ENCODE peak calls at places on chromosomes 2 and 18, in six cellular contexts. One of them, this sample, is unnamed.

GRCh38 chr2:207149253-207150213 is 16.2 kb downstream of the KLF7 start:
- DNase-seq in H9: no peak
- DNase-seq in mesenchymal stem cell: no peak
- DNase-seq in neuronal stem cell: no peak
- DNase-seq in H1: no peak
- DNase-seq in IMR-90: peak; percentile 50
- DNase-seq in this sample: no peak

GRCh38 chr2:53520630-53520940 is 247.0 kb upstream of the CHAC2 start:
- DNase-seq in H1: no peak
- DNase-seq in mesenchymal stem cell: no peak
- DNase-seq in IMR-90: no peak
- DNase-seq in neuronal stem cell: peak; percentile 41
- DNase-seq in H9: peak; percentile 30
- DNase-seq in this sample: no peak

GRCh38 chr2:181656450-181657261 is at the start of gene CERKL:
- DNase-seq in H9: peak; percentile 90
- DNase-seq in mesenchymal stem cell: peak; percentile 23
- DNase-seq in H1: peak; percentile 66
- DNase-seq in IMR-90: peak; percentile 2
- DNase-seq in neuronal stem cell: peak; percentile 51
- DNase-seq in this sample: peak; percentile 27

GRCh38 chr2:235765181-235765820 is 271.5 kb downstream of the AGAP1 start:
- DNase-seq in H1: no peak
- DNase-seq in mesenchymal stem cell: peak; percentile 82
- DNase-seq in H9: no peak
- DNase-seq in neuronal stem cell: no peak
- DNase-seq in IMR-90: peak; percentile 73
- DNase-seq in this sample: no peak

GRCh38 chr2:66481100-66481549 is 46.2 kb downstream of the MEIS1 start:
- DNase-seq in mesenchymal stem cell: peak; percentile 89
- DNase-seq in H9: peak; percentile 32
- DNase-seq in IMR-90: peak; percentile 84
- DNase-seq in neuronal stem cell: peak; percentile 42
- DNase-seq in H1: peak; percentile 15
- DNase-seq in this sample: peak; percentile 55

GRCh38 chr18:21703241-21703820 is 1.2 kb downstream of the ABHD3 start:
- DNase-seq in H9: peak; percentile 34
- DNase-seq in H1: no peak
- DNase-seq in IMR-90: peak; percentile 51
- DNase-seq in neuronal stem cell: peak; percentile 14
- DNase-seq in mesenchymal stem cell: peak; percentile 3
- DNase-seq in this sample: peak; percentile 53

GRCh38 chr18:62325806-62326645 is 916 bp downstream of the TNFRSF11A start:
- DNase-seq in neuronal stem cell: no peak
- DNase-seq in IMR-90: peak; percentile 2
- DNase-seq in H1: no peak
- DNase-seq in mesenchymal stem cell: peak; percentile 26
- DNase-seq in H9: no peak
- DNase-seq in this sample: peak; percentile 76

GRCh38 chr18:56702946-56703345 is 51.8 kb downstream of the WDR7 start:
- DNase-seq in neuronal stem cell: peak; percentile 21
- DNase-seq in H9: no peak
- DNase-seq in mesenchymal stem cell: peak; percentile 44
- DNase-seq in IMR-90: peak; percentile 50
- DNase-seq in H1: no peak
- DNase-seq in this sample: no peak

GRCh38 chr2:207202645-207203044 is 36.9 kb upstream of the KLF7 start:
- DNase-seq in IMR-90: peak; percentile 53
- DNase-seq in neuronal stem cell: peak; percentile 73
- DNase-seq in mesenchymal stem cell: peak; percentile 56
- DNase-seq in H9: peak; percentile 49
- DNase-seq in H1: no peak
- DNase-seq in this sample: peak; percentile 55

GRCh38 chr18:902179-902718 is 2.4 kb upstream of the ADCYAP1 start:
- DNase-seq in IMR-90: no peak
- DNase-seq in neuronal stem cell: no peak
- DNase-seq in H9: no peak
- DNase-seq in H1: no peak
- DNase-seq in mesenchymal stem cell: peak; percentile 27
- DNase-seq in this sample: no peak

GRCh38 chr2:231370749-231371429 is 24.6 kb upstream of the B3GNT7 start:
- DNase-seq in H1: no peak
- DNase-seq in H9: peak; percentile 89
- DNase-seq in mesenchymal stem cell: no peak
- DNase-seq in IMR-90: no peak
- DNase-seq in neuronal stem cell: no peak
- DNase-seq in this sample: peak; percentile 57

GRCh38 chr2:10554961-10555809 is 107.1 kb upstream of the ODC1 start:
- DNase-seq in H9: no peak
- DNase-seq in neuronal stem cell: no peak
- DNase-seq in mesenchymal stem cell: no peak
- DNase-seq in IMR-90: no peak
- DNase-seq in H1: no peak
- DNase-seq in this sample: no peak

GRCh38 chr2:101619191-101619591 is 78.3 kb upstream of the MAP4K4 start:
- DNase-seq in IMR-90: peak; percentile 48
- DNase-seq in neuronal stem cell: no peak
- DNase-seq in H9: no peak
- DNase-seq in H1: no peak
- DNase-seq in mesenchymal stem cell: no peak
- DNase-seq in this sample: no peak

GRCh38 chr2:176872406-176872805 is 340.2 kb upstream of the HNRNPA3 start:
- DNase-seq in mesenchymal stem cell: no peak
- DNase-seq in H1: peak; percentile 31
- DNase-seq in IMR-90: no peak
- DNase-seq in neuronal stem cell: no peak
- DNase-seq in H9: peak; percentile 41
- DNase-seq in this sample: peak; percentile 24

GRCh38 chr2:229408356-229408755 is 137.3 kb upstream of the PID1 start:
- DNase-seq in mesenchymal stem cell: peak; percentile 92
- DNase-seq in IMR-90: peak; percentile 91
- DNase-seq in H9: no peak
- DNase-seq in H1: no peak
- DNase-seq in neuronal stem cell: no peak
- DNase-seq in this sample: peak; percentile 95

GRCh38 chr18:3775996-3776395 is 326.0 kb downstream of the TGIF1 start:
- DNase-seq in mesenchymal stem cell: no peak
- DNase-seq in H1: no peak
- DNase-seq in IMR-90: no peak
- DNase-seq in neuronal stem cell: no peak
- DNase-seq in H9: no peak
- DNase-seq in this sample: peak; percentile 14

GRCh38 chr18:48938827-48939367 is 11.9 kb downstream of the SMAD7 start:
- DNase-seq in mesenchymal stem cell: peak; percentile 43
- DNase-seq in IMR-90: no peak
- DNase-seq in H1: no peak
- DNase-seq in neuronal stem cell: no peak
- DNase-seq in H9: no peak
- DNase-seq in this sample: no peak

GRCh38 chr2:237511421-237511820 is 24.4 kb downstream of the MLPH start:
- DNase-seq in H1: no peak
- DNase-seq in neuronal stem cell: no peak
- DNase-seq in IMR-90: peak; percentile 78
- DNase-seq in H9: no peak
- DNase-seq in mesenchymal stem cell: no peak
- DNase-seq in this sample: no peak

GRCh38 chr18:44887227-44887631 is 206.5 kb downstream of the SETBP1 start:
- DNase-seq in H9: no peak
- DNase-seq in mesenchymal stem cell: peak; percentile 62
- DNase-seq in IMR-90: peak; percentile 2
- DNase-seq in H1: no peak
- DNase-seq in neuronal stem cell: no peak
- DNase-seq in this sample: peak; percentile 15

DNA sequence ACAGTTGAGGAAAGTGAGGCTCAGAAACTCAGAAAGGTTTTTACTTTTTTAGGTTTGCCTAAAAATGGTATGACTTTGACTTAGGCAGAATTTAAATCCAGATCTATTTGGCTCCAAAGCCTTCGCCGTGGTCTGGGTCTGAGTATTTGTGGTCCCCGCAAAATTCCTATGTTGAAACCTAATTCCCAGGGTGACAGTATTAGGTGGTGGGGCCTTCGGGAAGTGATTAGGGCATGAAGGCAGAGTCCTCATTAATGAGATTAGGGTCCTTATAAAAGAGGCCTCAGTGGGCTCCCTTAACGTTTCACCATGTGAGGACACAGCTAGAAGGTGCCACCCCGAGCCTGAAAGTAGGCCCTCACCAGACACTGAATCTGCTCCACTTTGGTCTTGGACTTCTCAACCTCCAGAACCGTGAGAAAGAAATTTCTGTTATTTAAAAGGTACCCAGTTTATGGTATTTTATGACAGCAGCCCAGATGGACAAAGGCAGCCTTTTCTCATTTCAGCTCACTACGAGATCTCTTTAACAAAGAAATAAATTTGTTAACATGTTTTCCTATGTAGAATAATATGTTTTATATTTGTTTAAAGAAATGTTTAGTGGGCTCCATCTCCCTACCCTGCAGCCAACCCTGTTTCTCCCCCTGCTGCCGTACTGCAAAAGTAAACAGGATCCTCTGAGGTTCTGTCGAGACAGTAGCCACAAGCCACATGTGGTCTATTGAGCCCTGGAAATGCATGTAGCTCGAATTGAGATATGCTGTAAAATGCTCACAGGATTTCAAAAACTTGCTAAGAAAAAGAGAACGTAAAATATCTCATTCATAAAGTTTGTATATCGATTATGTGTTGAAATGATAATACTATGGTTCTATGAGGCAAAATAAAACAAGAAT is 80.6 kb downstream of the MOGAT1 start:
- DNase-seq in H1: no peak
- DNase-seq in IMR-90: no peak
- DNase-seq in neuronal stem cell: no peak
- DNase-seq in mesenchymal stem cell: peak; percentile 8
- DNase-seq in H9: no peak
- DNase-seq in this sample: no peak
- H4K8ac ChIP-seq in H1: no peak overlapping the region
- H4K8ac ChIP-seq in IMR-90: no peak overlapping the region
- H4K8ac ChIP-seq in neuronal stem cell: no peak overlapping the region
- H4K8ac ChIP-seq in mesenchymal stem cell: no peak overlapping the region
- H4K8ac ChIP-seq in H9: no peak overlapping the region
- H4K8ac ChIP-seq in this sample: no peak overlapping the region

DNA sequence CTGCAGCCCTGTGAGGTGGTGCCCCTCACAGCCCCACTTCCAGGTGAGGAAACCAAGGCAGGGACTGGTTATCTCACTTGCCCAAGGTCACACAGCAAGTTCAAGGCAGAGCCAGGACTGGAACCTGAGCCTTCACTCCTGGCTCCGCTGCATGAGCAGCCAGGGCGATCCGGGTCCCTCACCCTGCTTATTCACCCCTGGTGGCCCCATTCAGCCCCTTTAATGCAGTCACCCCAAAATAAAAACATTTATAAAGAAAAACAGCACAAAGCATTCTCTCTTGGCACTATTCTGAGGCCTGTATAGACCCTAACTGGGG is 57.3 kb downstream of the POLR1A start:
- DNase-seq in neuronal stem cell: no peak
- DNase-seq in H1: no peak
- DNase-seq in IMR-90: no peak
- DNase-seq in H9: peak; percentile 3
- DNase-seq in mesenchymal stem cell: no peak
- DNase-seq in this sample: no peak
- H3K14ac ChIP-seq in neuronal stem cell: no peak overlapping the region
- H3K14ac ChIP-seq in H1: no peak overlapping the region
- H3K14ac ChIP-seq in IMR-90: no peak overlapping the region
- H3K14ac ChIP-seq in H9: no peak overlapping the region
- H3K14ac ChIP-seq in mesenchymal stem cell: no peak overlapping the region
- H3K14ac ChIP-seq in this sample: no peak overlapping the region

GRCh38 chr2:45104429-45104828 is 95.2 kb upstream of the SIX2 start:
- DNase-seq in H9: no peak
- DNase-seq in neuronal stem cell: no peak
- DNase-seq in H1: no peak
- DNase-seq in mesenchymal stem cell: no peak
- DNase-seq in IMR-90: no peak
- DNase-seq in this sample: no peak
- H4K8ac ChIP-seq in H9: no peak overlapping the region
- H4K8ac ChIP-seq in neuronal stem cell: no peak overlapping the region
- H4K8ac ChIP-seq in H1: no peak overlapping the region
- H4K8ac ChIP-seq in mesenchymal stem cell: no peak overlapping the region
- H4K8ac ChIP-seq in IMR-90: no peak overlapping the region
- H4K8ac ChIP-seq in this sample: no peak overlapping the region

GRCh38 chr2:111219734-111220505 is 99.2 kb downstream of the BCL2L11 start:
- DNase-seq in IMR-90: no peak
- DNase-seq in mesenchymal stem cell: no peak
- DNase-seq in H9: no peak
- DNase-seq in H1: no peak
- DNase-seq in neuronal stem cell: no peak
- DNase-seq in this sample: no peak
- H3K14ac ChIP-seq in IMR-90: no peak overlapping the region
- H3K14ac ChIP-seq in mesenchymal stem cell: no peak overlapping the region
- H3K14ac ChIP-seq in H9: no peak overlapping the region
- H3K14ac ChIP-seq in H1: no peak overlapping the region
- H3K14ac ChIP-seq in neuronal stem cell: no peak overlapping the region
- H3K14ac ChIP-seq in this sample: no peak overlapping the region

DNA sequence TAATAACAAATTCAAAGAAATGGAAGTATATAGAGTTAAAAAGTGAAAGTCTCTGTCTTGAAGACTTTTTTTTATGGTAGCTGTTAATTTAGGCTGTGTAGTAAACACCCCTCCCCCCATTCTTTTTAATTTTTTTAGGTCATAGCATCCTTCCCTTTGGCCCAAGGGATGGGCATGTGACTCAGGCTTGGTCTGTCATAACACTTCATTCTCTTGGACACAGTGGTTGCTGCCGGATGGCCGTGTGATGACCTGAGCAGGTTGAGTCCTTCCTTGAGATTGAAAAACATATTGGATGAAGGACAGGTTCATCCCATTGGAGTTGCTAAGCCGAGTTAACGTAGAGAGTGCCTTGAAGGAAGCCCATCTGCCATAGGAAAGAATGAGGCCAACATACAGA is 14.5 kb downstream of the NCOA1 start:
- DNase-seq in H1: no peak
- DNase-seq in mesenchymal stem cell: no peak
- DNase-seq in H9: no peak
- DNase-seq in neuronal stem cell: no peak
- DNase-seq in IMR-90: no peak
- DNase-seq in this sample: no peak
- H4K8ac ChIP-seq in H1: no peak overlapping the region
- H4K8ac ChIP-seq in mesenchymal stem cell: no peak overlapping the region
- H4K8ac ChIP-seq in H9: no peak overlapping the region
- H4K8ac ChIP-seq in neuronal stem cell: no peak overlapping the region
- H4K8ac ChIP-seq in IMR-90: no peak overlapping the region
- H4K8ac ChIP-seq in this sample: no peak overlapping the region

DNA sequence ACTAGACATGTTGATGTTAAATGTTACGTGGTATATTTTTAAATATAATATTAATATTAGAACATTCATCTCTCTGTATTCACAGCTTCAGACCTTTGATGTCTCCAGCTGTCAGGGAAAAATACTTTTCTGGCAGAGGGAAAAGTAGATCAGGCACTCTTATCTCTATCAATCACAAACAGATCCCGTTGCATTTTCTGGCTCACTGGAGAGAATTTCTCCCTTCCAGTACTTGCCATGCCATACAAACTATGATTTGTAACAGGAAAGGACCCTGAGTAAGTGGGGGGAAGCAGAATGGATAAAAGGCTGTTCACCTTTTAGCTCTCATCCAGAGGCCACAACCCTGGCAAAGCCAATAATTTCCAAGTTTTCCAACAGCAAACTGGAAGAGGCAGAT is 158.0 kb downstream of the TCF4 start:
- DNase-seq in H1: no peak
- DNase-seq in IMR-90: no peak
- DNase-seq in H9: no peak
- DNase-seq in neuronal stem cell: no peak
- DNase-seq in mesenchymal stem cell: no peak
- DNase-seq in this sample: no peak
- H3K14ac ChIP-seq in H1: no peak overlapping the region
- H3K14ac ChIP-seq in IMR-90: no peak overlapping the region
- H3K14ac ChIP-seq in H9: no peak overlapping the region
- H3K14ac ChIP-seq in neuronal stem cell: no peak overlapping the region
- H3K14ac ChIP-seq in mesenchymal stem cell: no peak overlapping the region
- H3K14ac ChIP-seq in this sample: no peak overlapping the region